ENCODE peak calls at places on chromosome 11, in five cellular contexts. H is esophagus squamous epithelium, P is HEK293T, K is NCI-H1092 treated with DMSO at 0.1 percent for 48 hours, Q is HepG2. T is an unnamed sample.

GRCh38 chr11:84922212-84922805 is 704.8 kb downstream of the DLG2 start:
- DNase-seq in P (no peak), K (no peak), Q (no peak), H (no peak), T (no peak)

GRCh38 chr11:1922411-1923113 is 3.1 kb downstream of the TNNT3 start:
- DNase-seq in K (no peak), H (no peak), P (no peak), Q (no peak), T (no peak)

GRCh38 chr11:130729678-130730300 is 186.5 kb downstream of the SNX19 start:
- DNase-seq in P (no peak), K (no peak), H (no peak), Q (no peak), T (no peak)

GRCh38 chr11:95985174-95985808 is 61.4 kb upstream of the MTMR2 start:
- DNase-seq in P (no peak), K (no peak), H (no peak), Q (no peak), T (no peak)

GRCh38 chr11:79397252-79397651 is 43.6 kb downstream of the TENM4 start:
- DNase-seq in K (no peak), P (no peak), Q (no peak), H (no peak), T (no peak)

GRCh38 chr11:75013051-75013450 is 24.3 kb downstream of the NEU3 start:
- DNase-seq in P (no peak), K (no peak), H (no peak), Q (peak; percentile 85), T (no peak)

GRCh38 chr11:45692808-45693453 is 27.5 kb upstream of the CHST1 start:
- DNase-seq in P (no peak), H (no peak), Q (no peak), K (no peak), T (no peak)

GRCh38 chr11:130159657-130160459 is at the start of gene ST14:
- DNase-seq in P (no peak), K (no peak), Q (no peak), H (no peak), T (no peak)

GRCh38 chr11:76888989-76889388 is 28.3 kb downstream of the ACER3 start:
- DNase-seq in H (no peak), K (no peak), Q (peak; percentile 3), P (no peak), T (no peak)

GRCh38 chr11:37449146-37449545 is 851.1 kb upstream of the RAG2 start:
- DNase-seq in Q (no peak), H (no peak), P (no peak), K (no peak), T (no peak)

GRCh38 chr11:122210378-122210995 is 94.5 kb upstream of the BLID start:
- DNase-seq in Q (peak; percentile 16), P (no peak), H (no peak), K (no peak), T (no peak)

T was measured in ascending aorta.